ENCODE peak calls at places on chromosomes 4 and X, in seven cellular contexts. One of them, this sample, is unnamed.

GRCh38 chr4:7758444-7758815 is 181.2 kb downstream of the AFAP1 start:
- DNase-seq in hypothalamus: no peak
- DNase-seq in Right ventricle myocardium superior: peak
- DNase-seq in HT1080: no peak
- DNase-seq in NT2/D1: no peak
- DNase-seq in stimulated activated CD4-positive, alpha-beta T cell treated with anti-CD3 and anti-CD28 coated beads, Interleukin-4, amount 100 ng/mL, for 24 hours: no peak
- DNase-seq in SK-N-DZ: no peak
- DNase-seq in this sample: no peak

GRCh38 chrX:1246816-1247215 is 21.8 kb upstream of the CSF2RA start:
- DNase-seq in hypothalamus: peak
- DNase-seq in Right ventricle myocardium superior: peak
- DNase-seq in HT1080: peak
- DNase-seq in NT2/D1: peak
- DNase-seq in stimulated activated CD4-positive, alpha-beta T cell treated with anti-CD3 and anti-CD28 coated beads, Interleukin-4, amount 100 ng/mL, for 24 hours: peak
- DNase-seq in SK-N-DZ: peak
- DNase-seq in this sample: peak

GRCh38 chr4:141501931-141502330 is 134.5 kb upstream of the IL15 start:
- DNase-seq in hypothalamus: no peak
- DNase-seq in Right ventricle myocardium superior: no peak
- DNase-seq in HT1080: peak
- DNase-seq in NT2/D1: no peak
- DNase-seq in stimulated activated CD4-positive, alpha-beta T cell treated with anti-CD3 and anti-CD28 coated beads, Interleukin-4, amount 100 ng/mL, for 24 hours: no peak
- DNase-seq in SK-N-DZ: no peak
- DNase-seq in this sample: no peak

GRCh38 chr4:81215219-81215892 is at the start of gene PRKG2:
- DNase-seq in hypothalamus: peak
- DNase-seq in Right ventricle myocardium superior: peak
- DNase-seq in HT1080: no peak
- DNase-seq in NT2/D1: no peak
- DNase-seq in stimulated activated CD4-positive, alpha-beta T cell treated with anti-CD3 and anti-CD28 coated beads, Interleukin-4, amount 100 ng/mL, for 24 hours: no peak
- DNase-seq in SK-N-DZ: no peak
- DNase-seq in this sample: no peak

GRCh38 chrX:28586891-28587635 is at the start of gene IL1RAPL1:
- DNase-seq in hypothalamus: no peak
- DNase-seq in Right ventricle myocardium superior: no peak
- DNase-seq in HT1080: no peak
- DNase-seq in NT2/D1: no peak
- DNase-seq in stimulated activated CD4-positive, alpha-beta T cell treated with anti-CD3 and anti-CD28 coated beads, Interleukin-4, amount 100 ng/mL, for 24 hours: no peak
- DNase-seq in SK-N-DZ: peak
- DNase-seq in this sample: peak

GRCh38 chr4:1601852-1602525 is 82.1 kb downstream of the FAM53A start:
- DNase-seq in hypothalamus: no peak
- DNase-seq in Right ventricle myocardium superior: peak
- DNase-seq in HT1080: no peak
- DNase-seq in NT2/D1: no peak
- DNase-seq in stimulated activated CD4-positive, alpha-beta T cell treated with anti-CD3 and anti-CD28 coated beads, Interleukin-4, amount 100 ng/mL, for 24 hours: no peak
- DNase-seq in SK-N-DZ: no peak
- DNase-seq in this sample: no peak

GRCh38 chr4:101122019-101122418 is 225.3 kb downstream of the PPP3CA start:
- DNase-seq in hypothalamus: no peak
- DNase-seq in Right ventricle myocardium superior: no peak
- DNase-seq in HT1080: peak
- DNase-seq in NT2/D1: no peak
- DNase-seq in stimulated activated CD4-positive, alpha-beta T cell treated with anti-CD3 and anti-CD28 coated beads, Interleukin-4, amount 100 ng/mL, for 24 hours: no peak
- DNase-seq in SK-N-DZ: no peak
- DNase-seq in this sample: no peak

GRCh38 chr4:112099701-112100289 is 45.5 kb upstream of the FAM241A start:
- DNase-seq in hypothalamus: no peak
- DNase-seq in Right ventricle myocardium superior: no peak
- DNase-seq in HT1080: peak
- DNase-seq in NT2/D1: no peak
- DNase-seq in stimulated activated CD4-positive, alpha-beta T cell treated with anti-CD3 and anti-CD28 coated beads, Interleukin-4, amount 100 ng/mL, for 24 hours: no peak
- DNase-seq in SK-N-DZ: peak
- DNase-seq in this sample: no peak

GRCh38 chr4:113784497-113785254 is 23.1 kb upstream of the CAMK2D start:
- DNase-seq in hypothalamus: no peak
- DNase-seq in Right ventricle myocardium superior: no peak
- DNase-seq in HT1080: peak
- DNase-seq in NT2/D1: no peak
- DNase-seq in stimulated activated CD4-positive, alpha-beta T cell treated with anti-CD3 and anti-CD28 coated beads, Interleukin-4, amount 100 ng/mL, for 24 hours: no peak
- DNase-seq in SK-N-DZ: no peak
- DNase-seq in this sample: no peak

GRCh38 chrX:39152106-39152649 is 350.9 kb downstream of the MID1IP1 start:
- DNase-seq in hypothalamus: peak
- DNase-seq in Right ventricle myocardium superior: peak
- DNase-seq in HT1080: no peak
- DNase-seq in NT2/D1: peak
- DNase-seq in stimulated activated CD4-positive, alpha-beta T cell treated with anti-CD3 and anti-CD28 coated beads, Interleukin-4, amount 100 ng/mL, for 24 hours: peak
- DNase-seq in SK-N-DZ: peak
- DNase-seq in this sample: no peak

GRCh38 chr4:72325215-72325614 is 243.8 kb downstream of the ADAMTS3 start:
- DNase-seq in hypothalamus: no peak
- DNase-seq in Right ventricle myocardium superior: no peak
- DNase-seq in HT1080: no peak
- DNase-seq in NT2/D1: no peak
- DNase-seq in stimulated activated CD4-positive, alpha-beta T cell treated with anti-CD3 and anti-CD28 coated beads, Interleukin-4, amount 100 ng/mL, for 24 hours: no peak
- DNase-seq in SK-N-DZ: no peak
- DNase-seq in this sample: no peak

GRCh38 chr4:8029689-8030088 is 90.0 kb upstream of the AFAP1 start:
- DNase-seq in hypothalamus: no peak
- DNase-seq in Right ventricle myocardium superior: no peak
- DNase-seq in HT1080: no peak
- DNase-seq in NT2/D1: no peak
- DNase-seq in stimulated activated CD4-positive, alpha-beta T cell treated with anti-CD3 and anti-CD28 coated beads, Interleukin-4, amount 100 ng/mL, for 24 hours: no peak
- DNase-seq in SK-N-DZ: no peak
- DNase-seq in this sample: no peak

GRCh38 chr4:88752754-88753153 is 55.1 kb upstream of the NAP1L5 start:
- DNase-seq in hypothalamus: no peak
- DNase-seq in Right ventricle myocardium superior: no peak
- DNase-seq in HT1080: no peak
- DNase-seq in NT2/D1: no peak
- DNase-seq in stimulated activated CD4-positive, alpha-beta T cell treated with anti-CD3 and anti-CD28 coated beads, Interleukin-4, amount 100 ng/mL, for 24 hours: no peak
- DNase-seq in SK-N-DZ: no peak
- DNase-seq in this sample: no peak

GRCh38 chrX:581717-582116 is 48.9 kb upstream of the SHOX start:
- DNase-seq in hypothalamus: no peak
- DNase-seq in Right ventricle myocardium superior: no peak
- DNase-seq in HT1080: peak
- DNase-seq in NT2/D1: no peak
- DNase-seq in stimulated activated CD4-positive, alpha-beta T cell treated with anti-CD3 and anti-CD28 coated beads, Interleukin-4, amount 100 ng/mL, for 24 hours: no peak
- DNase-seq in SK-N-DZ: no peak
- DNase-seq in this sample: no peak

GRCh38 chrX:140480765-140481164 is 24.1 kb downstream of the SOX3 start:
- DNase-seq in hypothalamus: no peak
- DNase-seq in Right ventricle myocardium superior: no peak
- DNase-seq in HT1080: peak
- DNase-seq in NT2/D1: no peak
- DNase-seq in stimulated activated CD4-positive, alpha-beta T cell treated with anti-CD3 and anti-CD28 coated beads, Interleukin-4, amount 100 ng/mL, for 24 hours: no peak
- DNase-seq in SK-N-DZ: no peak
- DNase-seq in this sample: no peak

GRCh38 chr4:158481811-158482210 is 39.9 kb upstream of the RXFP1 start:
- DNase-seq in hypothalamus: no peak
- DNase-seq in Right ventricle myocardium superior: no peak
- DNase-seq in HT1080: no peak
- DNase-seq in NT2/D1: no peak
- DNase-seq in stimulated activated CD4-positive, alpha-beta T cell treated with anti-CD3 and anti-CD28 coated beads, Interleukin-4, amount 100 ng/mL, for 24 hours: no peak
- DNase-seq in SK-N-DZ: no peak
- DNase-seq in this sample: no peak

GRCh38 chr4:73308286-73308685 is 49.7 kb upstream of the ANKRD17 start:
- DNase-seq in hypothalamus: no peak
- DNase-seq in Right ventricle myocardium superior: no peak
- DNase-seq in HT1080: peak
- DNase-seq in NT2/D1: no peak
- DNase-seq in stimulated activated CD4-positive, alpha-beta T cell treated with anti-CD3 and anti-CD28 coated beads, Interleukin-4, amount 100 ng/mL, for 24 hours: no peak
- DNase-seq in SK-N-DZ: no peak
- DNase-seq in this sample: no peak

GRCh38 chr4:175536852-175537453 is 275.1 kb downstream of the GPM6A start:
- DNase-seq in hypothalamus: no peak
- DNase-seq in Right ventricle myocardium superior: no peak
- DNase-seq in HT1080: peak
- DNase-seq in NT2/D1: peak
- DNase-seq in stimulated activated CD4-positive, alpha-beta T cell treated with anti-CD3 and anti-CD28 coated beads, Interleukin-4, amount 100 ng/mL, for 24 hours: no peak
- DNase-seq in SK-N-DZ: peak
- DNase-seq in this sample: peak

GRCh38 chrX:10818651-10819050 is 198.3 kb upstream of the MID1 start:
- DNase-seq in hypothalamus: no peak
- DNase-seq in Right ventricle myocardium superior: no peak
- DNase-seq in HT1080: no peak
- DNase-seq in NT2/D1: no peak
- DNase-seq in stimulated activated CD4-positive, alpha-beta T cell treated with anti-CD3 and anti-CD28 coated beads, Interleukin-4, amount 100 ng/mL, for 24 hours: no peak
- DNase-seq in SK-N-DZ: no peak
- DNase-seq in this sample: no peak

GRCh38 chrX:53312946-53313745 is 31.8 kb upstream of the IQSEC2 start:
- DNase-seq in hypothalamus: peak
- DNase-seq in Right ventricle myocardium superior: peak
- DNase-seq in HT1080: peak
- DNase-seq in NT2/D1: no peak
- DNase-seq in stimulated activated CD4-positive, alpha-beta T cell treated with anti-CD3 and anti-CD28 coated beads, Interleukin-4, amount 100 ng/mL, for 24 hours: peak
- DNase-seq in SK-N-DZ: peak
- DNase-seq in this sample: peak

GRCh38 chrX:154019061-154019621 is 561 bp downstream of the IRAK1 start:
- DNase-seq in hypothalamus: no peak
- DNase-seq in Right ventricle myocardium superior: no peak
- DNase-seq in HT1080: no peak
- DNase-seq in NT2/D1: no peak
- DNase-seq in stimulated activated CD4-positive, alpha-beta T cell treated with anti-CD3 and anti-CD28 coated beads, Interleukin-4, amount 100 ng/mL, for 24 hours: peak
- DNase-seq in SK-N-DZ: no peak
- DNase-seq in this sample: peak

GRCh38 chr4:145177511-145177905 is 2.9 kb downstream of the OTUD4 start:
- DNase-seq in hypothalamus: no peak
- DNase-seq in Right ventricle myocardium superior: no peak
- DNase-seq in HT1080: no peak
- DNase-seq in NT2/D1: no peak
- DNase-seq in stimulated activated CD4-positive, alpha-beta T cell treated with anti-CD3 and anti-CD28 coated beads, Interleukin-4, amount 100 ng/mL, for 24 hours: no peak
- DNase-seq in SK-N-DZ: no peak
- DNase-seq in this sample: no peak

GRCh38 chrX:43345166-43345565 is 310.9 kb upstream of the MAOA start:
- DNase-seq in hypothalamus: no peak
- DNase-seq in Right ventricle myocardium superior: no peak
- DNase-seq in HT1080: no peak
- DNase-seq in NT2/D1: no peak
- DNase-seq in stimulated activated CD4-positive, alpha-beta T cell treated with anti-CD3 and anti-CD28 coated beads, Interleukin-4, amount 100 ng/mL, for 24 hours: no peak
- DNase-seq in SK-N-DZ: no peak
- DNase-seq in this sample: no peak

GRCh38 chr4:123217676-123218075 is 178.9 kb upstream of the SPRY1 start:
- DNase-seq in hypothalamus: no peak
- DNase-seq in Right ventricle myocardium superior: no peak
- DNase-seq in HT1080: no peak
- DNase-seq in NT2/D1: no peak
- DNase-seq in stimulated activated CD4-positive, alpha-beta T cell treated with anti-CD3 and anti-CD28 coated beads, Interleukin-4, amount 100 ng/mL, for 24 hours: no peak
- DNase-seq in SK-N-DZ: no peak
- DNase-seq in this sample: no peak

GRCh38 chr4:81198151-81198550 is 16.9 kb downstream of the PRKG2 start:
- DNase-seq in hypothalamus: no peak
- DNase-seq in Right ventricle myocardium superior: no peak
- DNase-seq in HT1080: no peak
- DNase-seq in NT2/D1: no peak
- DNase-seq in stimulated activated CD4-positive, alpha-beta T cell treated with anti-CD3 and anti-CD28 coated beads, Interleukin-4, amount 100 ng/mL, for 24 hours: no peak
- DNase-seq in SK-N-DZ: no peak
- DNase-seq in this sample: no peak

GRCh38 chr4:42482516-42483327 is 85.4 kb downstream of the SHISA3 start:
- DNase-seq in hypothalamus: no peak
- DNase-seq in Right ventricle myocardium superior: no peak
- DNase-seq in HT1080: no peak
- DNase-seq in NT2/D1: no peak
- DNase-seq in stimulated activated CD4-positive, alpha-beta T cell treated with anti-CD3 and anti-CD28 coated beads, Interleukin-4, amount 100 ng/mL, for 24 hours: no peak
- DNase-seq in SK-N-DZ: peak
- DNase-seq in this sample: no peak

GRCh38 chrX:69268637-69269036 is 103.4 kb upstream of the PJA1 start:
- DNase-seq in hypothalamus: no peak
- DNase-seq in Right ventricle myocardium superior: no peak
- DNase-seq in HT1080: no peak
- DNase-seq in NT2/D1: no peak
- DNase-seq in stimulated activated CD4-positive, alpha-beta T cell treated with anti-CD3 and anti-CD28 coated beads, Interleukin-4, amount 100 ng/mL, for 24 hours: no peak
- DNase-seq in SK-N-DZ: no peak
- DNase-seq in this sample: no peak

This sample was measured in HAP-1.